ENCODE peak calls at places on chromosomes 4 and X, in nine cellular contexts. M is NCI-H1694 treated with DMSO at 0.1 percent for 48 hours, C is upper lobe of right lung, D is breast epithelium, F is IMR-90, G is mesenchymal stem cell, H is colonic mucosa, L is astrocyte of the cerebellum, K is HEK293T. N is an unnamed sample.
A peak's percentile ranks its signal among the peaks of the same experiment; 100 is the strongest.

GRCh38 chr4:74006009-74006476 is 7.6 kb upstream of the CXCL5 start:
- DNase-seq in D (no peak), G (peak; percentile 18), L (peak; percentile 65), H (no peak), K (no peak), C (no peak), F (peak; percentile 38), M (no peak), N (peak; percentile 33)

GRCh38 chr4:13970349-13970748 is 342.8 kb upstream of the BOD1L1 start:
- DNase-seq in D (no peak), G (no peak), H (no peak), C (no peak), K (no peak), L (no peak), M (no peak), F (peak; percentile 26), N (no peak)

GRCh38 chr4:139628184-139629012 is 37.2 kb upstream of the MGST2 start:
- DNase-seq in K (no peak), C (peak; percentile 69), M (no peak), H (no peak), F (no peak), L (no peak), G (no peak), D (no peak), N (no peak)

GRCh38 chr4:132195181-132195580 is 953.9 kb upstream of the PCDH10 start:
- DNase-seq in K (no peak), C (no peak), H (no peak), D (no peak), G (peak; percentile 3), M (no peak), F (peak; percentile 65), L (peak; percentile 63), N (no peak)

GRCh38 chr4:162952232-162952631 is 214.5 kb downstream of the NAF1 start:
- DNase-seq in M (no peak), D (no peak), C (no peak), G (no peak), K (no peak), H (no peak), F (no peak), L (peak; percentile 75), N (peak; percentile 69)

GRCh38 chr4:1767058-1767769 is 25.9 kb upstream of the FGFR3 start:
- DNase-seq in L (no peak), F (peak; percentile 2), K (peak; percentile 43), C (no peak), H (no peak), G (no peak), D (no peak), M (no peak), N (peak; percentile 41)

GRCh38 chr4:138113819-138114415 is 128.2 kb downstream of the SLC7A11 start:
- DNase-seq in K (no peak), D (no peak), M (no peak), F (peak; percentile 74), G (peak; percentile 34), L (peak; percentile 74), C (no peak), H (no peak), N (peak; percentile 71)

GRCh38 chr4:54315561-54315960 is 86.5 kb downstream of the PDGFRA start:
- DNase-seq in L (no peak), H (no peak), G (no peak), M (no peak), K (no peak), F (no peak), C (no peak), D (no peak), N (no peak)

GRCh38 chrX:132594129-132594528 is 105.3 kb upstream of the MBNL3 start:
- DNase-seq in D (no peak), G (no peak), H (no peak), F (no peak), K (no peak), C (no peak), M (no peak), L (no peak), N (peak; percentile 77)

GRCh38 chr4:141501395-141501794 is 135.0 kb upstream of the IL15 start:
- DNase-seq in H (no peak), D (no peak), L (no peak), K (no peak), G (no peak), M (no peak), C (no peak), F (peak; percentile 17), N (peak; percentile 6)

GRCh38 chr4:101033986-101034385 is 313.3 kb downstream of the PPP3CA start:
- DNase-seq in M (no peak), D (no peak), G (no peak), L (no peak), H (no peak), K (peak; percentile 12), C (no peak), F (no peak), N (no peak)

GRCh38 chrX:134548844-134549205 is 88.9 kb downstream of the HPRT1 start:
- DNase-seq in C (no peak), F (no peak), K (no peak), G (no peak), H (no peak), D (no peak), L (no peak), M (no peak), N (no peak)

GRCh38 chr4:155377281-155377680 is 516 bp upstream of the MAP9 start:
- DNase-seq in G (peak; percentile 22), L (peak; percentile 20), K (no peak), M (no peak), F (peak; percentile 15), C (no peak), H (no peak), D (no peak), N (peak; percentile 20)

GRCh38 chr4:161320377-161320776 is 843.4 kb downstream of the FSTL5 start:
- DNase-seq in D (no peak), H (no peak), F (no peak), M (peak; percentile 14), K (peak; percentile 33), C (no peak), L (no peak), G (peak; percentile 13), N (peak; percentile 68)

GRCh38 chrX:134512566-134512965 is 52.6 kb downstream of the HPRT1 start:
- DNase-seq in H (no peak), D (no peak), M (no peak), K (no peak), L (peak; percentile 49), F (peak; percentile 89), C (no peak), G (peak; percentile 84), N (peak; percentile 88)

GRCh38 chrX:23008431-23009099 is 8.8 kb downstream of the DDX53 start:
- DNase-seq in F (peak; percentile 39), M (no peak), D (no peak), G (peak; percentile 40), H (no peak), L (peak; percentile 11), K (peak; percentile 8), C (no peak), N (peak; percentile 41)

GRCh38 chr4:102196221-102196620 is 149.1 kb downstream of the SLC39A8 start:
- DNase-seq in C (no peak), H (no peak), K (no peak), F (no peak), G (peak; percentile 66), D (no peak), M (no peak), L (peak; percentile 28), N (peak; percentile 53)

GRCh38 chr4:38069271-38069760 is 109.1 kb downstream of the PTTG2 start:
- DNase-seq in K (no peak), F (peak; percentile 89), M (no peak), L (no peak), D (no peak), C (no peak), H (peak; percentile 85), G (peak; percentile 72), N (peak; percentile 92)

GRCh38 chr4:6548201-6548881 is 26.6 kb upstream of the MAN2B2 start:
- DNase-seq in M (peak; percentile 14), L (no peak), H (no peak), G (peak; percentile 20), C (no peak), K (peak; percentile 71), F (peak; percentile 22), D (no peak), N (peak; percentile 38)

GRCh38 chr4:25861951-25862410 is 807 bp downstream of the SEL1L3 start:
- DNase-seq in H (peak; percentile 53), M (no peak), D (no peak), L (no peak), K (peak; percentile 27), C (no peak), G (peak; percentile 58), F (peak; percentile 40), N (peak; percentile 44)

GRCh38 chr4:151358266-151358665 is 32.9 kb upstream of the SH3D19 start:
- DNase-seq in C (no peak), H (no peak), F (no peak), D (no peak), L (no peak), G (no peak), K (no peak), M (no peak), N (peak; percentile 6)

GRCh38 chr4:143289370-143289769 is 47.3 kb upstream of the GAB1 start:
- DNase-seq in K (no peak), H (no peak), D (no peak), C (no peak), G (no peak), L (no peak), M (no peak), F (no peak), N (no peak)

GRCh38 chr4:158810487-158811215 is 41.8 kb downstream of the FNIP2 start:
- DNase-seq in H (peak; percentile 72), K (peak; percentile 66), D (no peak), G (peak; percentile 95), L (peak; percentile 97), C (no peak), F (peak; percentile 98), M (no peak), N (peak; percentile 95)

GRCh38 chrX:55593756-55594257 is 29.4 kb upstream of the FOXR2 start:
- DNase-seq in H (no peak), K (no peak), L (no peak), M (no peak), G (no peak), D (no peak), F (no peak), C (no peak), N (no peak)

GRCh38 chr4:8394125-8394524 is 46.4 kb downstream of the ACOX3 start:
- DNase-seq in K (no peak), H (peak; percentile 52), G (no peak), M (peak; percentile 7), D (no peak), L (peak; percentile 86), F (peak; percentile 31), C (no peak), N (no peak)

GRCh38 chr4:80407246-80407645 is 71.7 kb downstream of the CFAP299 start:
- DNase-seq in G (no peak), M (no peak), F (peak; percentile 88), D (no peak), H (no peak), K (no peak), C (no peak), L (peak; percentile 87), N (no peak)

GRCh38 chr4:172842759-172843158 is 325.9 kb upstream of the GALNT7 start:
- DNase-seq in C (no peak), H (no peak), D (no peak), K (no peak), G (no peak), L (no peak), F (no peak), M (no peak), N (no peak)

N was measured in epithelial cell of esophagus.